ENCODE peak calls at places on chromosome 14, in five cellular contexts. D is stimulated activated CD4-positive, alpha-beta T cell treated with anti-CD3 and anti-CD28 coated beads, Interleukin-4, amount 100 ng/mL, for 4 hours; L is NCI-H510A treated with DMSO at 0.1 percent for 48 hours; G is left cardiac atrium; N is testis. P is an unnamed sample.
A peak's percentile ranks its signal among the peaks of the same experiment; 100 is the strongest.

GRCh38 chr14:85420707-85421106 is 109.2 kb upstream of the FLRT2 start:
- DNase-seq in G (no peak), L (no peak), N (no peak), D (no peak), P (no peak)

GRCh38 chr14:29518335-29518734 is 409.3 kb downstream of the PRKD1 start:
- DNase-seq in N (no peak), D (no peak), L (no peak), G (no peak), P (no peak)

GRCh38 chr14:35320472-35320871 is 28.3 kb downstream of the PSMA6 start:
- DNase-seq in D (no peak), N (no peak), L (no peak), G (no peak), P (no peak)

GRCh38 chr14:75334191-75335051 is 55.8 kb downstream of the FOS start:
- DNase-seq in D (peak; percentile 42), L (no peak), G (peak; percentile 68), N (peak; percentile 71), P (peak; percentile 55)

GRCh38 chr14:59261334-59261733 is 72.9 kb downstream of the DAAM1 start:
- DNase-seq in N (no peak), L (no peak), G (no peak), D (no peak), P (no peak)

GRCh38 chr14:100780246-100780645 is 45.7 kb upstream of the MEG3 start:
- DNase-seq in D (no peak), G (no peak), L (no peak), N (no peak), P (no peak)

GRCh38 chr14:76294876-76295275 is 81.1 kb upstream of the ESRRB start:
- DNase-seq in N (no peak), L (no peak), G (no peak), D (no peak), P (no peak)

GRCh38 chr14:86515195-86515594 is 985.3 kb downstream of the FLRT2 start:
- DNase-seq in G (no peak), L (no peak), D (no peak), N (no peak), P (no peak)

GRCh38 chr14:51860836-51861583 is 598 bp downstream of the GNG2 start:
- DNase-seq in D (no peak), N (no peak), G (no peak), L (no peak), P (no peak)

GRCh38 chr14:73008501-73008900 is 18.4 kb downstream of the ZFYVE1 start:
- DNase-seq in N (no peak), D (no peak), L (no peak), G (no peak), P (no peak)

GRCh38 chr14:90453401-90453951 is 56.6 kb downstream of the CALM1 start:
- DNase-seq in D (no peak), N (peak; percentile 69), G (peak; percentile 79), L (peak; percentile 27), P (peak; percentile 75)

GRCh38 chr14:35159742-35160409 is 37.5 kb downstream of the PRORP start:
- DNase-seq in L (no peak), G (no peak), N (no peak), D (no peak), P (no peak)

GRCh38 chr14:104865631-104866441 is 768 bp downstream of the CEP170B start:
- DNase-seq in G (peak; percentile 77), D (peak; percentile 52), L (peak; percentile 37), N (peak; percentile 69), P (peak; percentile 55)

GRCh38 chr14:45785240-45785639 is 532.2 kb upstream of the MIS18BP1 start:
- DNase-seq in D (no peak), G (no peak), L (no peak), N (no peak), P (no peak)

GRCh38 chr14:31881531-31882310 is 195.4 kb upstream of the ARHGAP5 start:
- DNase-seq in D (no peak), G (no peak), N (no peak), L (no peak), P (no peak)

GRCh38 chr14:103298620-103299019 is 35.4 kb upstream of the EIF5 start:
- DNase-seq in G (no peak), L (no peak), N (no peak), D (no peak), P (no peak)

GRCh38 chr14:24303988-24304387 is 3.8 kb downstream of the CIDEB start:
- DNase-seq in G (no peak), N (no peak), D (no peak), L (no peak), P (no peak)

GRCh38 chr14:72894623-72895378 is 900 bp upstream of the DPF3 start:
- DNase-seq in L (peak; percentile 61), N (peak; percentile 23), G (peak; percentile 37), D (no peak), P (peak; percentile 38)

GRCh38 chr14:95998656-95999055 is 40.5 kb upstream of the C14orf132 start:
- DNase-seq in N (no peak), L (peak; percentile 38), D (no peak), G (no peak), P (peak; percentile 50)

GRCh38 chr14:73267474-73267873 is 30.2 kb downstream of the PAPLN start:
- DNase-seq in L (no peak), G (no peak), N (no peak), D (no peak), P (no peak)

GRCh38 chr14:50768693-50769092 is 62.3 kb downstream of the NIN start:
- DNase-seq in G (no peak), D (no peak), N (no peak), L (no peak), P (no peak)

GRCh38 chr14:100441271-100441947 is 118.3 kb downstream of the SLC25A47 start:
- DNase-seq in G (no peak), N (no peak), D (no peak), L (no peak), P (no peak)

GRCh38 chr14:61547186-61548121 is 147.9 kb upstream of the HIF1A start:
- DNase-seq in N (no peak), G (no peak), D (no peak), L (no peak), P (peak; percentile 46)

GRCh38 chr14:68888025-68888850 is 90.9 kb downstream of the ACTN1 start:
- DNase-seq in N (no peak), L (no peak), D (no peak), G (no peak), P (no peak)

GRCh38 chr14:64826333-64826732 is 53.4 kb downstream of the SPTB start:
- DNase-seq in L (peak; percentile 63), D (no peak), G (no peak), N (no peak), P (no peak)

GRCh38 chr14:67416810-67417209 is 4.8 kb upstream of the PLEK2 start:
- DNase-seq in G (no peak), N (no peak), L (no peak), D (no peak), P (no peak)

GRCh38 chr14:30893819-30894218 is 19.5 kb downstream of the COCH start:
- DNase-seq in G (no peak), N (no peak), L (no peak), D (no peak), P (no peak)

GRCh38 chr14:71187633-71188356 is 280.5 kb downstream of the PCNX1 start:
- DNase-seq in G (no peak), D (no peak), L (no peak), N (no peak), P (no peak)

GRCh38 chr14:79056879-79057278 is 886.7 kb downstream of the NRXN3 start:
- DNase-seq in G (no peak), D (no peak), N (no peak), L (no peak), P (no peak)

GRCh38 chr14:103819503-103820307 is 27.7 kb downstream of the PPP1R13B start:
- DNase-seq in G (peak; percentile 72), N (peak; percentile 42), L (peak; percentile 40), D (no peak), P (no peak)